ENCODE peak calls at places on chromosome 22, in four cellular contexts. One of them, this sample, is unnamed. For H3K36me3 and H3K4me1, the result is how much of the 10 kb centered on the place peaks cover.

GRCh38 chr22:38086942-38087341 is 3.0 kb upstream of the SLC16A8 start:
- DNase-seq in lower lobe of right lung: peak
- DNase-seq in fibroblast of lung: no peak
- DNase-seq in vagina: no peak
- DNase-seq in this sample: no peak

GRCh38 chr22:31532060-31532459 is 35.7 kb downstream of the SFI1 start:
- DNase-seq in lower lobe of right lung: no peak
- DNase-seq in fibroblast of lung: no peak
- DNase-seq in vagina: no peak
- DNase-seq in this sample: peak

GRCh38 chr22:43346521-43346929 is 3.4 kb upstream of the SCUBE1 start:
- DNase-seq in lower lobe of right lung: peak
- DNase-seq in fibroblast of lung: peak
- DNase-seq in vagina: no peak
- DNase-seq in this sample: peak

GRCh38 chr22:39457546-39458442 is 982 bp downstream of the MGAT3 start:
- DNase-seq in lower lobe of right lung: no peak
- DNase-seq in fibroblast of lung: no peak
- DNase-seq in vagina: no peak
- DNase-seq in this sample: peak

GRCh38 chr22:36510966-36511881 is 4.4 kb upstream of the FOXRED2 start:
- DNase-seq in lower lobe of right lung: no peak
- DNase-seq in fibroblast of lung: peak
- DNase-seq in vagina: no peak
- DNase-seq in this sample: peak

GRCh38 chr22:46374663-46375474 is 39.4 kb downstream of the TRMU start:
- DNase-seq in lower lobe of right lung: peak
- DNase-seq in fibroblast of lung: no peak
- DNase-seq in vagina: no peak
- DNase-seq in this sample: no peak

GRCh38 chr22:46826438-46826837 is 64.0 kb downstream of the TBC1D22A start:
- DNase-seq in lower lobe of right lung: no peak
- DNase-seq in fibroblast of lung: no peak
- DNase-seq in vagina: no peak
- DNase-seq in this sample: no peak

GRCh38 chr22:21938071-21938822 is 14.4 kb downstream of the PPM1F start:
- DNase-seq in lower lobe of right lung: peak
- DNase-seq in fibroblast of lung: peak
- DNase-seq in vagina: no peak
- DNase-seq in this sample: peak

GRCh38 chr22:38317995-38318715 is 922 bp upstream of the CSNK1E start:
- DNase-seq in lower lobe of right lung: peak
- DNase-seq in fibroblast of lung: peak
- DNase-seq in vagina: no peak
- DNase-seq in this sample: peak

GRCh38 chr22:17944205-17944725 is 80.1 kb downstream of the MICAL3 start:
- DNase-seq in lower lobe of right lung: no peak
- DNase-seq in fibroblast of lung: no peak
- DNase-seq in vagina: no peak
- DNase-seq in this sample: no peak

GRCh38 chr22:22460060-22460459 is 48.5 kb downstream of the ZNF280B start:
- DNase-seq in lower lobe of right lung: no peak
- DNase-seq in fibroblast of lung: no peak
- DNase-seq in vagina: no peak
- DNase-seq in this sample: no peak

DNA sequence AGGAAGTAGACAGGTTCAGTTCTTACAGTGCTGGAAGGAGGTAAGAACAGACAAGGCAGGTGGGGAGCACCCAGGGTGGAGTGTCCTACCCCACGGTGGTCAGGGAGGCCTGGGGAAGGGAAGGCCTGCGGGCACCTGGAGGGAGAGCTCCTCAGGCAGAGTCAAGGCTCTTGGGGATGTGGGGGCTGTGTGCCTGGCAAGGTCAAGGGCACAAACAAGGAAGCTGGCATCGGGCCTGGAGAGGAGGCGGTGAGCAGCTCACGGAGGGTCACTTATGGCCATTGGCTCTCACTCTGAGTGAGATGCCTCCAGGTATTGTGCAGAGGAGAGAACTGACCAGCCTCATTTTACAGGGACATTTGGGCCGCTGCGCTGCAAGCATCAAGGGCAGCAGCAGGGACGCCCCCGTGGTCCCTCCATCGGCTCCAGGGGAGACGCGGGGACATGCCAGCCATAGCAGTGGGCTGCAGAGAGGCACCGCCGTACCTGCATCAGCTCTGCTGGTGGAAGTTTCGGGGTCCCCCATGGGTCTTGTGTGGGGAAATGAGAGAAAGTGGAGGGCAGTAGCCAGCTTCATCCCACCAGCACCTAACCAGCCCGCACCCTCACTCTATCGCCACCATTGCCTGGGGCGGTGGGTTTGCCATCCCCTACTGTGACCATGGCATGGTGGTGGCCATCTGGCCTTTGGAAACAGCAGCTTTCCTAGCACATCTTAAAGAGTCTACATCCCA is 37.5 kb upstream of the RTL6 start:
- DNase-seq in lower lobe of right lung: no peak
- DNase-seq in fibroblast of lung: no peak
- DNase-seq in vagina: peak
- DNase-seq in this sample: no peak
- H3K36me3 ChIP-seq in lower lobe of right lung: under half
- H3K36me3 ChIP-seq in fibroblast of lung: under half
- H3K36me3 ChIP-seq in vagina: under half
- H3K36me3 ChIP-seq in this sample: under half

GRCh38 chr22:29310065-29310862 is 3.8 kb downstream of the GAS2L1 start:
- DNase-seq in lower lobe of right lung: no peak
- DNase-seq in fibroblast of lung: no peak
- DNase-seq in vagina: no peak
- DNase-seq in this sample: no peak
- H3K4me1 ChIP-seq in lower lobe of right lung: half or more
- H3K4me1 ChIP-seq in fibroblast of lung: under half
- H3K4me1 ChIP-seq in vagina: half or more
- H3K4me1 ChIP-seq in this sample: under half

DNA sequence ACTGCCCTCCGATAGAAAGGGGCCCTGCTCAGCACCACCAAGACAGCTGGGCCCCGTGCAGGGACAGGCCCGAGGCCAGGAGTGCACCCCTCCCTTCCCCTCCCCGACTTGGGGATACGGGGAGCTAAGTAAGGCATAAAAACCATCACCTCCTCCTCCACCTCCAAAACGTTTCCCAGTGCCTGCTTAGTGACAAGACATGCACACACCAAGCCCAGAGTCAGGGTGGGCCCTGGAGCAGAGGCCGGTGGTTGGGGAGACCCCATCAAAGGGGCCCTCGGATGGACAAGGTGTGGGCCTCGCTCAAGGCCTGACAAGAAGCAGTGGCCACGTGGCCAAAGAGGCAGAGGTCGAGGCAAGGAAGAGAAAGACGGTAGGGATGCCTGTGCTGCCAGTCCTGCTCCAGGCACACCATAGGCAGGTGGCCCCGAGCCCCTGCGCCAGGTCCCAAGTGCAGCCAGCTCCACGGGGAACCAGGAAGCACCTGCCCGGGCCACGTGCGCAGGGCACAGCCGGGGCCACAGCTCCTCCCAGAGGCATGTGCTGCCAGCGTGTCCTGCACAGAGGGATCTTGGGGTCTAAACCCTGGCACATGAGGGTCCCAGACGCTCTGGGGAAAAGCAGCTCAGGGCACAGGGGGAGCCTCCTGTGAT is 53.0 kb downstream of the BRD1 start:
- DNase-seq in lower lobe of right lung: no peak
- DNase-seq in fibroblast of lung: no peak
- DNase-seq in vagina: no peak
- DNase-seq in this sample: no peak
- H3K36me3 ChIP-seq in lower lobe of right lung: half or more
- H3K36me3 ChIP-seq in fibroblast of lung: under half
- H3K36me3 ChIP-seq in vagina: half or more
- H3K36me3 ChIP-seq in this sample: half or more

GRCh38 chr22:30182833-30183232 is 63.7 kb downstream of the LIF start:
- DNase-seq in lower lobe of right lung: no peak
- DNase-seq in fibroblast of lung: peak
- DNase-seq in vagina: no peak
- DNase-seq in this sample: no peak

GRCh38 chr22:30183271-30183670 is 63.3 kb downstream of the LIF start:
- DNase-seq in lower lobe of right lung: no peak
- DNase-seq in fibroblast of lung: no peak
- DNase-seq in vagina: no peak
- DNase-seq in this sample: no peak

GRCh38 chr22:30185129-30185528 is 61.4 kb downstream of the LIF start:
- DNase-seq in lower lobe of right lung: no peak
- DNase-seq in fibroblast of lung: no peak
- DNase-seq in vagina: no peak
- DNase-seq in this sample: no peak

GRCh38 chr22:30182365-30182764 is 64.2 kb downstream of the LIF start:
- DNase-seq in lower lobe of right lung: no peak
- DNase-seq in fibroblast of lung: peak
- DNase-seq in vagina: no peak
- DNase-seq in this sample: no peak

DNA sequence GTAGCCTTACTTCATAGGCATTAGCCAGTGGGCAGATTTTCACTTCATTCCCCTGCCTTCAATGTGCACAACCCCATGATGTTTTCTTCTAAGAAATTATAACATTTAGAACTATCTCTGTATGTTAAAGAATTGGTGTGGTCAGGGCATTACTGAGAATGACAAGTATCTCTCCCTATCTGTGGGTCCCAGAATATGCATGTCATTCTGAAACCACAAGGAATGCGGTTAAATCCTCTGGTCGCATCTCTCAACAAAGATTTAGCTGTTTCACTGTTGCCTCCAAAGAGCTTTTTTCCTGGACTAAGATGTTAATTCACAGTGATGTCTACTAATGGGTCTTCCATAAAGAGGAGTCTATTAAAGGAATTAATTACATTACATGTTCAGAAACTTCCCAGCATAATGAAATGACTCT is 62.7 kb downstream of the LIF start:
- DNase-seq in lower lobe of right lung: no peak
- DNase-seq in fibroblast of lung: peak
- DNase-seq in vagina: no peak
- DNase-seq in this sample: peak
- H3K4me1 ChIP-seq in lower lobe of right lung: under half
- H3K4me1 ChIP-seq in fibroblast of lung: under half
- H3K4me1 ChIP-seq in vagina: under half
- H3K4me1 ChIP-seq in this sample: under half

GRCh38 chr22:42171417-42171816 is 40.8 kb upstream of the CYP2D6 start:
- DNase-seq in lower lobe of right lung: no peak
- DNase-seq in fibroblast of lung: no peak
- DNase-seq in vagina: no peak
- DNase-seq in this sample: no peak

GRCh38 chr22:42172385-42173172 is 42.0 kb upstream of the CYP2D6 start:
- DNase-seq in lower lobe of right lung: no peak
- DNase-seq in fibroblast of lung: peak
- DNase-seq in vagina: no peak
- DNase-seq in this sample: no peak

GRCh38 chr22:42173183-42173926 is 42.7 kb upstream of the CYP2D6 start:
- DNase-seq in lower lobe of right lung: no peak
- DNase-seq in fibroblast of lung: peak
- DNase-seq in vagina: no peak
- DNase-seq in this sample: no peak

GRCh38 chr22:42170946-42171345 is 40.3 kb upstream of the CYP2D6 start:
- DNase-seq in lower lobe of right lung: no peak
- DNase-seq in fibroblast of lung: no peak
- DNase-seq in vagina: no peak
- DNase-seq in this sample: no peak

DNA sequence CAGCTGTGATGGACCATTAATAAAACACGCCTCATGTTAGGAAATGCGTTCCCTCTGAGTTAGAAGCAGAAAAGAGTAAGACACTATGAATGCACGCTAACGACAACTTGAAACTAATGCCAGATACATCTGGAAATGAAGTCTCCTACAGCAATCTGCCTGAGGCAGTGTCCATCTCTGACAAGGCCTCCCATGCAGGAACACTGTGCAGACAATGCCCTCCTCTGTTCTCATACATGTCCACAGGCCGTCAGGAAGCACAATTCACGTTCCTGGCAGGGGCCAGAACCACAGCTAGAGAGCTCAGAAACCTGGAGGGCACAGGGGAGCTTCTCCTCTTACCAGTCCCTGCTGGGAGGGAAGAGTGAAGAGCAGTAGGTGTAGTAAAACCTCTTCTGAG is 41.3 kb upstream of the CYP2D6 start:
- DNase-seq in lower lobe of right lung: no peak
- DNase-seq in fibroblast of lung: no peak
- DNase-seq in vagina: no peak
- DNase-seq in this sample: no peak
- H3K36me3 ChIP-seq in lower lobe of right lung: under half
- H3K36me3 ChIP-seq in fibroblast of lung: under half
- H3K36me3 ChIP-seq in vagina: under half
- H3K36me3 ChIP-seq in this sample: under half

GRCh38 chr22:24696551-24697001 is 77.9 kb downstream of the PIWIL3 start:
- DNase-seq in lower lobe of right lung: no peak
- DNase-seq in fibroblast of lung: no peak
- DNase-seq in vagina: no peak
- DNase-seq in this sample: no peak

GRCh38 chr22:24699861-24700260 is 74.7 kb downstream of the PIWIL3 start:
- DNase-seq in lower lobe of right lung: no peak
- DNase-seq in fibroblast of lung: no peak
- DNase-seq in vagina: no peak
- DNase-seq in this sample: no peak

GRCh38 chr22:24697141-24697540 is 77.4 kb downstream of the PIWIL3 start:
- DNase-seq in lower lobe of right lung: no peak
- DNase-seq in fibroblast of lung: no peak
- DNase-seq in vagina: no peak
- DNase-seq in this sample: no peak

GRCh38 chr22:24697671-24698082 is 76.8 kb downstream of the PIWIL3 start:
- DNase-seq in lower lobe of right lung: peak
- DNase-seq in fibroblast of lung: no peak
- DNase-seq in vagina: no peak
- DNase-seq in this sample: no peak

DNA sequence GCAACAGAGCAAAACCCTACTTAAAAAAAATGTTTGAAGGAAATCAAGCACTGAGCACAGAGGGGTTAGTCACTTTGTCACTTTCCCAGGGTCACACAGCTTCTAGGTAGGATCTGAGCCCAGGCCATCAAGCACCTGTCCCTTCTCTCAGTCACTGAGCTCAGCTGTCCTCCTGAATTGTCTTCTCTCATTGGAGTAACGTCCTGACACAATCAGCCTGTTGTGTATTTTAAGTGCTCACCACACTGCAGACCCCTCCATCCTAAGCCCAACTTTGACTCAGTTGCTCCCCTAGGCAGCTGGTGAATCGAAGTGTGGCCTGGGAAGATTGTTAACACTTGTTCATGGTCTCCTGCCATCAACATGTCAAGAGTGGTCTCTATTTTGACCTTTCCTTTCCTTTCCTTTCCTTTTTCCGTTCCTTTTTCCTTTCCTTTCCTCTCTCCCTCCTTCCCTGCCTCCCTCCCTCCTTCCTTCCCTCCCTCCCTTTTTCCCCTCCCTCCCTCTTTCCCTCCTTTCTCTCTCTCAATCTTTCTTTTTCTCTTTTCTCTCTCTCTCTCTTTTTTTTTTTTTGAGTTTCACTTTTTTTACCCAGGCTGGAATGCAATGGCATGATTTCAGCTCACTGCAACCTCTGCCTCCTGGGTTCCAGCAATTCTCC is 76.1 kb downstream of the PIWIL3 start:
- DNase-seq in lower lobe of right lung: no peak
- DNase-seq in fibroblast of lung: no peak
- DNase-seq in vagina: no peak
- DNase-seq in this sample: no peak
- H3K4me1 ChIP-seq in lower lobe of right lung: under half
- H3K4me1 ChIP-seq in fibroblast of lung: under half
- H3K4me1 ChIP-seq in vagina: under half
- H3K4me1 ChIP-seq in this sample: under half

GRCh38 chr22:35426801-35427140 is 26.8 kb downstream of the MCM5 start:
- DNase-seq in lower lobe of right lung: no peak
- DNase-seq in fibroblast of lung: no peak
- DNase-seq in vagina: no peak
- DNase-seq in this sample: no peak
- H3K36me3 ChIP-seq in lower lobe of right lung: under half
- H3K36me3 ChIP-seq in fibroblast of lung: under half
- H3K36me3 ChIP-seq in vagina: under half
- H3K36me3 ChIP-seq in this sample: under half

GRCh38 chr22:33568934-33569496 is 351.3 kb downstream of the LARGE1 start:
- DNase-seq in lower lobe of right lung: no peak
- DNase-seq in fibroblast of lung: no peak
- DNase-seq in vagina: no peak
- DNase-seq in this sample: no peak
- H3K4me1 ChIP-seq in lower lobe of right lung: under half
- H3K4me1 ChIP-seq in fibroblast of lung: under half
- H3K4me1 ChIP-seq in vagina: under half
- H3K4me1 ChIP-seq in this sample: under half